ENCODE peak calls at places on chromosomes 13 and 19, in eight cellular contexts. One of them, this sample, is unnamed.

GRCh38 chr19:41408256-41408655 is 10.6 kb downstream of the BCKDHA start:
- DNase-seq in fibroblast of mammary gland: no peak
- DNase-seq in osteoblast: no peak
- DNase-seq in uterus: no peak
- DNase-seq in AG04449: no peak
- DNase-seq in ovary: no peak
- DNase-seq in AG04450: no peak
- DNase-seq in LNCaP clone FGC: no peak
- DNase-seq in this sample: no peak

GRCh38 chr13:50829896-50830295 is 13.6 kb downstream of the DLEU7 start:
- DNase-seq in ovary: no peak
- DNase-seq in fibroblast of mammary gland: peak; percentile 86
- DNase-seq in osteoblast: no peak
- DNase-seq in AG04449: no peak
- DNase-seq in AG04450: no peak
- DNase-seq in LNCaP clone FGC: no peak
- DNase-seq in uterus: no peak
- DNase-seq in this sample: no peak

GRCh38 chr19:7925171-7925837 is 631 bp downstream of the CTXN1 start:
- DNase-seq in fibroblast of mammary gland: peak; percentile 67
- DNase-seq in LNCaP clone FGC: no peak
- DNase-seq in osteoblast: peak; percentile 99
- DNase-seq in ovary: peak; percentile 76
- DNase-seq in uterus: peak; percentile 82
- DNase-seq in AG04450: no peak
- DNase-seq in AG04449: no peak
- DNase-seq in this sample: peak; percentile 73

GRCh38 chr13:101949681-101950080 is 452.2 kb downstream of the FGF14 start:
- DNase-seq in AG04450: no peak
- DNase-seq in ovary: no peak
- DNase-seq in fibroblast of mammary gland: no peak
- DNase-seq in osteoblast: no peak
- DNase-seq in uterus: no peak
- DNase-seq in AG04449: no peak
- DNase-seq in LNCaP clone FGC: no peak
- DNase-seq in this sample: no peak

GRCh38 chr13:76944457-76944856 is 3.9 kb upstream of the ACOD1 start:
- DNase-seq in fibroblast of mammary gland: peak; percentile 81
- DNase-seq in ovary: no peak
- DNase-seq in AG04449: no peak
- DNase-seq in AG04450: peak; percentile 7
- DNase-seq in LNCaP clone FGC: no peak
- DNase-seq in uterus: no peak
- DNase-seq in osteoblast: peak; percentile 68
- DNase-seq in this sample: peak; percentile 68

GRCh38 chr13:67130444-67130843 is 99.7 kb downstream of the PCDH9 start:
- DNase-seq in LNCaP clone FGC: no peak
- DNase-seq in AG04450: no peak
- DNase-seq in osteoblast: no peak
- DNase-seq in uterus: no peak
- DNase-seq in ovary: no peak
- DNase-seq in AG04449: no peak
- DNase-seq in fibroblast of mammary gland: no peak
- DNase-seq in this sample: no peak

GRCh38 chr19:39498262-39499081 is at the start of gene DLL3:
- DNase-seq in AG04449: no peak
- DNase-seq in AG04450: no peak
- DNase-seq in osteoblast: peak; percentile 86
- DNase-seq in fibroblast of mammary gland: peak; percentile 8
- DNase-seq in LNCaP clone FGC: no peak
- DNase-seq in uterus: no peak
- DNase-seq in ovary: no peak
- DNase-seq in this sample: peak; percentile 7

GRCh38 chr13:44364601-44365000 is 9.0 kb upstream of the SERP2 start:
- DNase-seq in fibroblast of mammary gland: peak; percentile 76
- DNase-seq in AG04449: no peak
- DNase-seq in LNCaP clone FGC: no peak
- DNase-seq in uterus: no peak
- DNase-seq in ovary: no peak
- DNase-seq in osteoblast: no peak
- DNase-seq in AG04450: no peak
- DNase-seq in this sample: peak; percentile 55

GRCh38 chr19:343941-344624 is 513 bp downstream of the MIER2 start:
- DNase-seq in AG04449: no peak
- DNase-seq in LNCaP clone FGC: no peak
- DNase-seq in ovary: no peak
- DNase-seq in osteoblast: peak; percentile 97
- DNase-seq in uterus: no peak
- DNase-seq in fibroblast of mammary gland: no peak
- DNase-seq in AG04450: no peak
- DNase-seq in this sample: no peak

GRCh38 chr19:32387701-32388392 is 17.7 kb upstream of the DPY19L3 start:
- DNase-seq in ovary: no peak
- DNase-seq in LNCaP clone FGC: peak; percentile 78
- DNase-seq in AG04449: no peak
- DNase-seq in uterus: peak; percentile 51
- DNase-seq in AG04450: no peak
- DNase-seq in fibroblast of mammary gland: peak; percentile 85
- DNase-seq in osteoblast: peak; percentile 73
- DNase-seq in this sample: peak; percentile 62

GRCh38 chr13:32530841-32531253 is 7.7 kb downstream of the N4BP2L2 start:
- DNase-seq in uterus: peak; percentile 30
- DNase-seq in AG04450: peak; percentile 58
- DNase-seq in osteoblast: peak; percentile 64
- DNase-seq in LNCaP clone FGC: no peak
- DNase-seq in ovary: no peak
- DNase-seq in fibroblast of mammary gland: peak; percentile 68
- DNase-seq in AG04449: peak; percentile 26
- DNase-seq in this sample: peak; percentile 83

GRCh38 chr19:39506944-39507714 is 7.8 kb upstream of the SELENOV start:
- DNase-seq in osteoblast: peak; percentile 96
- DNase-seq in AG04450: no peak
- DNase-seq in AG04449: no peak
- DNase-seq in fibroblast of mammary gland: peak; percentile 59
- DNase-seq in ovary: no peak
- DNase-seq in uterus: no peak
- DNase-seq in LNCaP clone FGC: peak; percentile 35
- DNase-seq in this sample: peak; percentile 67

GRCh38 chr19:51593138-51593890 is 22.2 kb downstream of the ZNF175 start:
- DNase-seq in AG04450: no peak
- DNase-seq in fibroblast of mammary gland: no peak
- DNase-seq in ovary: no peak
- DNase-seq in AG04449: no peak
- DNase-seq in uterus: no peak
- DNase-seq in osteoblast: no peak
- DNase-seq in LNCaP clone FGC: no peak
- DNase-seq in this sample: no peak

GRCh38 chr13:34162545-34162936 is 344.6 kb downstream of the RFC3 start:
- DNase-seq in AG04450: no peak
- DNase-seq in AG04449: peak; percentile 47
- DNase-seq in uterus: no peak
- DNase-seq in fibroblast of mammary gland: no peak
- DNase-seq in osteoblast: no peak
- DNase-seq in LNCaP clone FGC: no peak
- DNase-seq in ovary: no peak
- DNase-seq in this sample: peak; percentile 34

GRCh38 chr13:51230473-51231105 is 8.4 kb downstream of the FAM124A start:
- DNase-seq in fibroblast of mammary gland: peak; percentile 63
- DNase-seq in ovary: peak; percentile 64
- DNase-seq in AG04450: no peak
- DNase-seq in AG04449: no peak
- DNase-seq in uterus: peak; percentile 86
- DNase-seq in osteoblast: peak; percentile 71
- DNase-seq in LNCaP clone FGC: no peak
- DNase-seq in this sample: peak; percentile 7

GRCh38 chr19:37506387-37507166 is at the start of gene ZNF793:
- DNase-seq in uterus: peak; percentile 84
- DNase-seq in AG04450: peak; percentile 10
- DNase-seq in fibroblast of mammary gland: peak; percentile 77
- DNase-seq in ovary: peak; percentile 77
- DNase-seq in AG04449: no peak
- DNase-seq in osteoblast: peak; percentile 92
- DNase-seq in LNCaP clone FGC: peak; percentile 88
- DNase-seq in this sample: peak; percentile 54

GRCh38 chr19:50046649-50047503 is 21.1 kb downstream of the ZNF473 start:
- DNase-seq in AG04450: no peak
- DNase-seq in LNCaP clone FGC: no peak
- DNase-seq in osteoblast: no peak
- DNase-seq in fibroblast of mammary gland: no peak
- DNase-seq in uterus: no peak
- DNase-seq in AG04449: no peak
- DNase-seq in ovary: no peak
- DNase-seq in this sample: peak; percentile 18

GRCh38 chr19:50053119-50053518 is 27.3 kb downstream of the ZNF473 start:
- DNase-seq in fibroblast of mammary gland: no peak
- DNase-seq in AG04449: no peak
- DNase-seq in osteoblast: no peak
- DNase-seq in AG04450: no peak
- DNase-seq in LNCaP clone FGC: no peak
- DNase-seq in uterus: no peak
- DNase-seq in ovary: no peak
- DNase-seq in this sample: no peak

GRCh38 chr19:50047686-50048085 is 21.9 kb downstream of the ZNF473 start:
- DNase-seq in AG04450: no peak
- DNase-seq in LNCaP clone FGC: no peak
- DNase-seq in osteoblast: no peak
- DNase-seq in fibroblast of mammary gland: no peak
- DNase-seq in AG04449: no peak
- DNase-seq in uterus: no peak
- DNase-seq in ovary: no peak
- DNase-seq in this sample: peak; percentile 31

GRCh38 chr19:50051964-50052363 is 26.2 kb downstream of the ZNF473 start:
- DNase-seq in AG04450: no peak
- DNase-seq in uterus: no peak
- DNase-seq in ovary: no peak
- DNase-seq in fibroblast of mammary gland: no peak
- DNase-seq in osteoblast: no peak
- DNase-seq in AG04449: no peak
- DNase-seq in LNCaP clone FGC: no peak
- DNase-seq in this sample: no peak

DNA sequence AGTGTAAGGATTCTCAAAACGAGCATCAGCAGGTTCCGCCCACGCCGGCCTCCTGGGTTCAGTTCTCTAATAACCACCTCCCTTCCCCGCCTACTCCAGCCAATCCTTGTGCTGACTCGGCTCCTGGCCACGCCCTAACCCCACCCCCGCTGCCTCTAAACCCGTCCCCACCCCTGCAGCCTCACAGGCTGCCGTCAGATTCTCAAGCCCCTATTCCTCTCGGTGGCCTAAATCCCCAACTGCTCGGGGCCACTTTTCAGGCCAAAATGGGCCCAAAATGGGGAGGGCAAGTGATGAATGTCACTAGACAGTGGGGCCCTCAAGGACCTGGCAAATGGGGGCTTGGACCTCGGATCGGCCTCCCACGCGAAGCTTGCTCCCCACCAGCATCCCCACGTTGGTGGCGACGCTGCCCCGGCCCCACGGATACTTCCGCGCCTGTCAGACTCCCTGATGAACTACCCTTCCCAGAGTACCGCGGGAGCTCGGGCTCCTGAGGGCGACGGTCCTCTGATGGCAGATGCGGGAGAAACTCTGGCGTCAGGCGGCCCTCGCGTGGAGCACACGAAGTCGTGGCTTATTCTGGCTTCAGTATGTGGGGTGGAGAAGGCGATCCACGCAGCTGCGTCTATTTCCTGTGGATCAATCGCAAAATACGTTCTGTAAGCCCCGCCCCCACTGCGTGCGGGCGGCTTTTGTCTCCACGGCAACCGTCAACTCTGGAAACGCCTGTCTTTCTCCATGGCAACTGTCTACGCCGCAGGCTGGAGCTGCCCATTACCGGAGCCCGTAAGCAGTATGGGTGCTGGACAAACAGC is 24.8 kb downstream of the ZNF473 start:
- DNase-seq in fibroblast of mammary gland: no peak
- DNase-seq in uterus: peak; percentile 62
- DNase-seq in AG04450: peak; percentile 13
- DNase-seq in AG04449: no peak
- DNase-seq in osteoblast: peak; percentile 72
- DNase-seq in LNCaP clone FGC: peak; percentile 61
- DNase-seq in ovary: peak; percentile 64
- DNase-seq in this sample: peak; percentile 79
- H3K4me3 ChIP-seq in fibroblast of mammary gland: no peak overlapping the region
- H3K4me3 ChIP-seq in uterus: peak overlapping the region; percentile 32
- H3K4me3 ChIP-seq in AG04450: peak overlapping the region; percentile 61
- H3K4me3 ChIP-seq in AG04449: peak overlapping the region; percentile 55
- H3K4me3 ChIP-seq in osteoblast: peak overlapping the region; percentile 67
- H3K4me3 ChIP-seq in LNCaP clone FGC: peak overlapping the region; percentile 59
- H3K4me3 ChIP-seq in ovary: peak overlapping the region; percentile 6
- H3K4me3 ChIP-seq in this sample: peak overlapping the region; percentile 57

DNA sequence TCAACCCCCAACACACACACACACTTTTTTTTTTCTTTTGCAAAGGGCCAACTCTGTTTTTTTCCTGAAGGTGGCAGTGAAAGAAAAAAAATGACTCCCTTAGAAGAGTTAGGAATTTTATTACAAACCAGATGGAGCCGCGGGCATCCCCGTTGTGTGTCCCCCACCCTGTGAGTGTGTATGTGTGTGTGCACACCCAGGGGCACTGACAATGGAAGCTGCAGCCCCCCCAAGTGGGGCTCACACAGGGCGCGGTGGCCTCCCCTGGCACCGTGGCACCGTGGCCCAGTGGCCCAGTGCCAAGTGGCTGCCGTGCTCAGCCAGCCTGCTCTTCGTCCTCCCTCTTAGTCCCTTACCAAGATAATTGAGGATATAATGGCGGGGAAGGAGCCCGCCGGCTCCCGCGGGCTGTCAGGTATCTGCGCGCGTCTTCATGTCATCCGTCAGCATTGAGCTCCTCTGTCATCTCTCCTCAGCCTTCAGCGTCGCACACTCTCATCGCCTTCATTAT is 314.1 kb downstream of the ZNF536 start:
- DNase-seq in AG04450: no peak
- DNase-seq in LNCaP clone FGC: no peak
- DNase-seq in AG04449: no peak
- DNase-seq in fibroblast of mammary gland: peak; percentile 24
- DNase-seq in osteoblast: no peak
- DNase-seq in uterus: no peak
- DNase-seq in ovary: no peak
- DNase-seq in this sample: no peak
- H3K4me3 ChIP-seq in AG04450: no peak overlapping the region
- H3K4me3 ChIP-seq in LNCaP clone FGC: no peak overlapping the region
- H3K4me3 ChIP-seq in AG04449: no peak overlapping the region
- H3K4me3 ChIP-seq in fibroblast of mammary gland: no peak overlapping the region
- H3K4me3 ChIP-seq in osteoblast: no peak overlapping the region
- H3K4me3 ChIP-seq in uterus: no peak overlapping the region
- H3K4me3 ChIP-seq in ovary: no peak overlapping the region
- H3K4me3 ChIP-seq in this sample: no peak overlapping the region

GRCh38 chr13:97189943-97190342 is 32.2 kb upstream of the MBNL2 start:
- DNase-seq in AG04449: no peak
- DNase-seq in fibroblast of mammary gland: no peak
- DNase-seq in uterus: no peak
- DNase-seq in AG04450: no peak
- DNase-seq in osteoblast: no peak
- DNase-seq in ovary: no peak
- DNase-seq in LNCaP clone FGC: no peak
- DNase-seq in this sample: no peak
- H3K4me3 ChIP-seq in AG04449: no peak overlapping the region
- H3K4me3 ChIP-seq in fibroblast of mammary gland: no peak overlapping the region
- H3K4me3 ChIP-seq in uterus: no peak overlapping the region
- H3K4me3 ChIP-seq in AG04450: no peak overlapping the region
- H3K4me3 ChIP-seq in osteoblast: no peak overlapping the region
- H3K4me3 ChIP-seq in ovary: no peak overlapping the region
- H3K4me3 ChIP-seq in LNCaP clone FGC: no peak overlapping the region
- H3K4me3 ChIP-seq in this sample: no peak overlapping the region

GRCh38 chr13:23966221-23966690 is 69.0 kb upstream of the C1QTNF9B start:
- DNase-seq in AG04449: no peak
- DNase-seq in uterus: no peak
- DNase-seq in ovary: no peak
- DNase-seq in osteoblast: no peak
- DNase-seq in fibroblast of mammary gland: no peak
- DNase-seq in LNCaP clone FGC: no peak
- DNase-seq in AG04450: no peak
- DNase-seq in this sample: no peak
- H3K4me3 ChIP-seq in AG04449: no peak overlapping the region
- H3K4me3 ChIP-seq in uterus: peak overlapping the region; percentile 19
- H3K4me3 ChIP-seq in ovary: peak overlapping the region; percentile 2
- H3K4me3 ChIP-seq in osteoblast: peak overlapping the region; percentile 57
- H3K4me3 ChIP-seq in fibroblast of mammary gland: no peak overlapping the region
- H3K4me3 ChIP-seq in LNCaP clone FGC: peak overlapping the region; percentile 40
- H3K4me3 ChIP-seq in AG04450: no peak overlapping the region
- H3K4me3 ChIP-seq in this sample: no peak overlapping the region